ENCODE peak calls at places on chromosomes 2 and 18, in seven cellular contexts. Z, K, P, W, F, H and Q are unnamed samples.

GRCh38 chr18:74509856-74510769 is 13.9 kb downstream of the CNDP2 start:
- DNase-seq in H (no peak), K (no peak), W (no peak), P (no peak), Z (no peak), F (no peak), Q (no peak)

GRCh38 chr2:132009874-132010521 is 151.8 kb downstream of the ANKRD30BL start:
- DNase-seq in F (no peak), K (no peak), Z (no peak), W (no peak), H (no peak), P (peak), Q (no peak)

GRCh38 chr2:173782681-173783080 is 182.5 kb downstream of the SP3 start:
- DNase-seq in Z (no peak), P (no peak), K (no peak), F (no peak), H (no peak), W (no peak), Q (no peak)

GRCh38 chr2:1731963-1732768 is 12.1 kb downstream of the PXDN start:
- DNase-seq in P (no peak), K (no peak), W (no peak), F (no peak), Z (no peak), H (peak), Q (no peak)

GRCh38 chr2:134218414-134218813 is 35.5 kb upstream of the MGAT5 start:
- DNase-seq in W (no peak), H (no peak), F (no peak), K (no peak), P (no peak), Z (no peak), Q (no peak)

GRCh38 chr2:221562226-221562625 is 9.9 kb downstream of the EPHA4 start:
- DNase-seq in F (no peak), P (no peak), H (no peak), W (no peak), Z (no peak), K (no peak), Q (no peak)

GRCh38 chr2:127614731-127615130 is 31.2 kb upstream of the GPR17 start:
- DNase-seq in K (no peak), H (no peak), W (no peak), Z (no peak), P (no peak), F (no peak), Q (no peak)

GRCh38 chr2:11237122-11237521 is 81.9 kb downstream of the SLC66A3 start:
- DNase-seq in K (no peak), H (no peak), F (no peak), P (no peak), W (no peak), Z (no peak), Q (no peak)

GRCh38 chr2:37324786-37325624 is at the start of gene PRKD3:
- DNase-seq in F (peak), P (peak), K (no peak), H (peak), W (no peak), Z (peak), Q (peak)

GRCh38 chr18:78427081-78427480 is 552.5 kb upstream of the SALL3 start:
- DNase-seq in K (no peak), Z (no peak), H (no peak), W (no peak), P (no peak), F (no peak), Q (no peak)

GRCh38 chr2:124339709-124340108 is 314.6 kb downstream of the CNTNAP5 start:
- DNase-seq in P (no peak), F (no peak), Z (no peak), K (no peak), H (no peak), W (no peak), Q (no peak)

GRCh38 chr2:170822885-170823799 is 6.5 kb downstream of the GAD1 start:
- DNase-seq in K (no peak), Z (peak), F (no peak), P (no peak), W (no peak), H (no peak), Q (no peak)

GRCh38 chr2:146124741-146125140 is 1604.8 kb upstream of the ZEB2 start:
- DNase-seq in Z (no peak), H (no peak), F (no peak), P (peak), W (no peak), K (no peak), Q (no peak)

GRCh38 chr18:49537232-49537876 is 24.5 kb upstream of the LIPG start:
- DNase-seq in W (no peak), K (no peak), F (no peak), P (no peak), H (no peak), Z (no peak), Q (no peak)

GRCh38 chr2:120454993-120455789 is 109.3 kb downstream of the INHBB start:
- DNase-seq in P (no peak), W (no peak), F (no peak), H (no peak), K (no peak), Z (no peak), Q (no peak)

GRCh38 chr2:193517615-193518014 is 1322.9 kb upstream of the TMEFF2 start:
- DNase-seq in Z (no peak), H (no peak), F (no peak), W (no peak), P (no peak), K (no peak), Q (no peak)

GRCh38 chr18:9688036-9688741 is 19.9 kb upstream of the RAB31 start:
- DNase-seq in F (peak), P (no peak), Z (no peak), W (no peak), H (no peak), K (no peak), Q (no peak)

GRCh38 chr2:7116516-7116915 is 199.3 kb downstream of the RNF144A start:
- DNase-seq in H (no peak), Z (no peak), W (no peak), K (no peak), P (peak), F (no peak), Q (no peak)

GRCh38 chr2:38685116-38685735 is 19.3 kb downstream of the GALM start:
- DNase-seq in P (no peak), W (no peak), K (no peak), F (no peak), H (no peak), Z (no peak), Q (no peak)

GRCh38 chr2:98806266-98806697 is 75.3 kb upstream of the MGAT4A start:
- DNase-seq in H (peak), Z (no peak), F (no peak), K (no peak), W (no peak), P (no peak), Q (no peak)